ENCODE peak calls at places on chromosomes 3 and 15, in five cellular contexts. M is BJ, B is kidney, U is cardiac fibroblast, C is GM10248. D is an unnamed sample.

GRCh38 chr3:128390867-128391266 is 75.8 kb downstream of the DNAJB8 start:
- DNase-seq in U (no peak), C (no peak), M (no peak), B (no peak), D (no peak)

GRCh38 chr15:42108808-42109207 is 14.4 kb upstream of the PLA2G4D start:
- DNase-seq in U (no peak), M (no peak), C (no peak), B (no peak), D (no peak)

GRCh38 chr15:38490231-38490630 is 36.3 kb downstream of the FAM98B start:
- DNase-seq in C (no peak), U (no peak), M (peak), B (no peak), D (no peak)

GRCh38 chr15:81000626-81001179 is at the start of gene TLNRD1:
- DNase-seq in C (peak), U (peak), B (peak), M (peak), D (peak)

GRCh38 chr15:88399021-88399685 is 68.0 kb downstream of the MRPL46 start:
- DNase-seq in U (no peak), C (no peak), B (no peak), M (no peak), D (no peak)

GRCh38 chr15:29018406-29018805 is 132.6 kb downstream of the APBA2 start:
- DNase-seq in M (no peak), B (no peak), U (no peak), C (no peak), D (no peak)

GRCh38 chr3:37609711-37610110 is 252.0 kb upstream of the CTDSPL start:
- DNase-seq in U (no peak), B (no peak), C (no peak), M (no peak), D (no peak)

GRCh38 chr3:149572796-149573414 is 84.9 kb downstream of the WWTR1 start:
- DNase-seq in U (peak), C (no peak), M (no peak), B (no peak), D (no peak)

GRCh38 chr3:157832588-157832987 is 273.6 kb downstream of the SHOX2 start:
- DNase-seq in B (no peak), M (peak), C (no peak), U (no peak), D (no peak)

GRCh38 chr3:187210555-187211327 is 13.5 kb downstream of the RTP1 start:
- DNase-seq in M (peak), C (no peak), U (peak), B (no peak), D (no peak)

GRCh38 chr15:72118400-72118978 is at the start of gene SENP8:
- DNase-seq in B (no peak), M (no peak), U (no peak), C (peak), D (no peak)

GRCh38 chr15:70308011-70308761 is 210.5 kb upstream of the TLE3 start:
- DNase-seq in U (no peak), C (peak), B (no peak), M (no peak), D (no peak)

GRCh38 chr15:36658321-36658720 is 78.9 kb downstream of the CDIN1 start:
- DNase-seq in C (no peak), B (no peak), U (peak), M (peak), D (no peak)

GRCh38 chr3:3800076-3800448 is 831 bp downstream of the LRRN1 start:
- DNase-seq in M (no peak), B (peak), C (peak), U (no peak), D (peak)

GRCh38 chr15:87599616-87600015 is 656.9 kb downstream of the NTRK3 start:
- DNase-seq in B (no peak), C (no peak), U (peak), M (no peak), D (no peak)

GRCh38 chr3:15207836-15208504 is 1.9 kb downstream of the CAPN7 start:
- DNase-seq in U (no peak), C (no peak), B (no peak), M (no peak), D (no peak)

GRCh38 chr3:13459605-13460340 is 20.3 kb upstream of the HDAC11 start:
- DNase-seq in M (no peak), U (no peak), C (no peak), B (no peak), D (no peak)

GRCh38 chr3:123765475-123766166 is 118.5 kb downstream of the MYLK start:
- DNase-seq in M (no peak), U (peak), B (no peak), C (no peak), D (no peak)

GRCh38 chr3:149174901-149175300 is 45.5 kb downstream of the HPS3 start:
- DNase-seq in C (no peak), B (no peak), M (no peak), U (no peak), D (no peak)

GRCh38 chr15:75712668-75713337 is at the start of gene CSPG4:
- DNase-seq in C (no peak), M (no peak), B (no peak), U (peak), D (peak)

GRCh38 chr3:170228093-170228766 is 6.0 kb downstream of the PRKCI start:
- DNase-seq in C (no peak), U (no peak), B (no peak), M (no peak), D (no peak)

GRCh38 chr3:81572201-81572756 is 189.2 kb downstream of the GBE1 start:
- DNase-seq in B (no peak), U (no peak), M (no peak), C (no peak), D (no peak)

GRCh38 chr3:183698318-183698731 is 728 bp downstream of the YEATS2 start:
- DNase-seq in B (peak), U (peak), M (no peak), C (peak), D (peak)

GRCh38 chr3:14862303-14862660 is 43.5 kb downstream of the FGD5 start:
- DNase-seq in C (no peak), B (no peak), U (no peak), M (no peak), D (no peak)

GRCh38 chr3:31448035-31448881 is 84.5 kb upstream of the STT3B start:
- DNase-seq in U (peak), M (no peak), C (peak), B (no peak), D (no peak)

GRCh38 chr3:171811059-171811912 is 1.0 kb upstream of the PLD1 start:
- DNase-seq in M (peak), C (no peak), U (peak), B (no peak), D (no peak)

GRCh38 chr3:113431811-113432210 is 9.5 kb downstream of the CFAP44 start:
- DNase-seq in U (peak), M (peak), C (no peak), B (no peak), D (no peak)

GRCh38 chr3:170599083-170599482 is 13.2 kb upstream of the SLC7A14 start:
- DNase-seq in M (no peak), B (no peak), U (no peak), C (no peak), D (no peak)

GRCh38 chr3:144643778-144644191 is 672.2 kb downstream of the DIPK2A start:
- DNase-seq in M (no peak), C (no peak), U (peak), B (peak), D (no peak)

GRCh38 chr15:88375234-88375926 is 91.8 kb downstream of the MRPL46 start:
- DNase-seq in B (no peak), C (no peak), U (peak), M (peak), D (peak)

GRCh38 chr15:90101130-90101968 is 919 bp downstream of the IDH2 start:
- DNase-seq in B (peak), M (no peak), U (peak), C (peak), D (peak)

GRCh38 chr15:28994142-28994829 is 108.5 kb downstream of the APBA2 start:
- DNase-seq in U (no peak), M (no peak), B (no peak), C (no peak), D (no peak)

GRCh38 chr3:94794563-94794962 is 731.7 kb downstream of the NSUN3 start:
- DNase-seq in C (no peak), U (no peak), M (no peak), B (no peak), D (no peak)

GRCh38 chr3:13111173-13111873 is 38.1 kb upstream of the IQSEC1 start:
- DNase-seq in B (peak), M (no peak), C (no peak), U (no peak), D (no peak)

GRCh38 chr3:45075821-45076625 is 49.9 kb downstream of the CLEC3B start:
- DNase-seq in U (no peak), C (no peak), M (no peak), B (no peak), D (no peak)

GRCh38 chr3:45081506-45081905 is 55.4 kb downstream of the CLEC3B start:
- DNase-seq in U (no peak), B (no peak), C (no peak), M (no peak), D (no peak)

GRCh38 chr3:45080824-45081223 is 54.7 kb downstream of the CLEC3B start:
- DNase-seq in C (no peak), B (no peak), M (no peak), U (no peak), D (no peak)

GRCh38 chr3:45079715-45080114 is 53.6 kb downstream of the CLEC3B start:
- DNase-seq in U (no peak), M (no peak), C (no peak), B (no peak), D (no peak)

GRCh38 chr3:45078910-45079522 is 52.9 kb downstream of the CLEC3B start:
- DNase-seq in C (no peak), M (no peak), B (no peak), U (peak), D (no peak)
- TF ChIP-seq CTCF in C (no peak), M (no peak), B (no peak), U (peak), D (no peak)

GRCh38 chr15:68252925-68253534 is 23.5 kb upstream of the CLN6 start:
- DNase-seq in C (peak), B (no peak), U (peak), M (no peak), D (no peak)

GRCh38 chr15:68261241-68261640 is 16.3 kb upstream of the FEM1B start:
- DNase-seq in M (no peak), U (no peak), C (no peak), B (no peak), D (no peak)

GRCh38 chr15:68259883-68260282 is 17.7 kb upstream of the FEM1B start:
- DNase-seq in B (no peak), U (no peak), M (no peak), C (no peak), D (no peak)

GRCh38 chr15:68258684-68259083 is 18.9 kb upstream of the FEM1B start:
- DNase-seq in B (no peak), M (no peak), C (no peak), U (no peak), D (no peak)

DNA sequence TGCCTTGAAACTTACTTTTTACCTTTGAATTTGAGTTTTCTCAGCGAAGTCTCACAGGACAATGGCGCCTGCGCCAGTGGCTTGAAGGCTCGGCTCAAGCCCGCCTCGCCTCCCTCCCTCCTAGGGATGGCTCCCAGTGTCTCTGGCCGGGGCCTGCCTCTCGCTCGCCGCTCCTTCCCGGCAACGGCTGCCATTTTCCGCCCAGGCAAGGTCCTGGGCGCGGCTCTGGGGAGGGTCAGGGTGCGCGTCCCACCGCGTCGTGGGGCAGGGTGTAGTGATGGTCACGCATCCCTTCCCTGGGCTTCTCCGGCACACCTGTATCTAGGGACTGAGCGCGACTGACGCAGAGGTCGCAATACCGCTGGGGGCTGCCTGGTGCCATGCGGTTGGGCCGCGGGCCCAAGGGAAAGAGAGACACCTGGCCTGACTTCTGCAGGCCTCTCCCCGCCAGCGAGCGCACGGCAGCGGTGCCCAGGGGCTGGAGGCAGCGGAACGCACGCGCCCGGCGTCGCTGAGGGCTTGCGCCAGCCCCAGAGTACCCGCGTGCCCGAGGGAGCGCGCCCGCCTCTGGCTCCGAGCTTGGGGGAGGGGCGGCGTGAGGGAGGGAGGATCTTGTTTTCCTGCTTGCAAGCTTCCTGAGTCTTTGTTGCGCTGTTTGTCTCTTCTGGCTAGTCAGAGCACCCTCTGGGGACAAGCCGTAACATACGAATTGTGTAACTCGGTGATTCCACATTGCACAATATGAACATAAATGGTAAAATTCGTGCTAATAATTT is 20.7 kb upstream of the FEM1B start:
- DNase-seq in U (peak), C (no peak), M (peak), B (peak), D (peak)
- TF ChIP-seq CTCF in U (no peak), C (no peak), M (peak), B (no peak), D (no peak)

GRCh38 chr3:196740476-196741400 is 1.1 kb downstream of the PAK2 start:
- DNase-seq in C (no peak), U (peak), B (no peak), M (no peak), D (no peak)

GRCh38 chr3:196736670-196737374 is 2.8 kb upstream of the PAK2 start:
- DNase-seq in C (no peak), M (no peak), U (peak), B (no peak), D (no peak)

GRCh38 chr3:196737655-196738054 is 2.0 kb upstream of the PAK2 start:
- DNase-seq in U (no peak), M (no peak), C (no peak), B (no peak), D (no peak)

GRCh38 chr3:196741401-196741761 is 1.7 kb downstream of the PAK2 start:
- DNase-seq in C (no peak), B (no peak), M (no peak), U (no peak), D (no peak)

DNA sequence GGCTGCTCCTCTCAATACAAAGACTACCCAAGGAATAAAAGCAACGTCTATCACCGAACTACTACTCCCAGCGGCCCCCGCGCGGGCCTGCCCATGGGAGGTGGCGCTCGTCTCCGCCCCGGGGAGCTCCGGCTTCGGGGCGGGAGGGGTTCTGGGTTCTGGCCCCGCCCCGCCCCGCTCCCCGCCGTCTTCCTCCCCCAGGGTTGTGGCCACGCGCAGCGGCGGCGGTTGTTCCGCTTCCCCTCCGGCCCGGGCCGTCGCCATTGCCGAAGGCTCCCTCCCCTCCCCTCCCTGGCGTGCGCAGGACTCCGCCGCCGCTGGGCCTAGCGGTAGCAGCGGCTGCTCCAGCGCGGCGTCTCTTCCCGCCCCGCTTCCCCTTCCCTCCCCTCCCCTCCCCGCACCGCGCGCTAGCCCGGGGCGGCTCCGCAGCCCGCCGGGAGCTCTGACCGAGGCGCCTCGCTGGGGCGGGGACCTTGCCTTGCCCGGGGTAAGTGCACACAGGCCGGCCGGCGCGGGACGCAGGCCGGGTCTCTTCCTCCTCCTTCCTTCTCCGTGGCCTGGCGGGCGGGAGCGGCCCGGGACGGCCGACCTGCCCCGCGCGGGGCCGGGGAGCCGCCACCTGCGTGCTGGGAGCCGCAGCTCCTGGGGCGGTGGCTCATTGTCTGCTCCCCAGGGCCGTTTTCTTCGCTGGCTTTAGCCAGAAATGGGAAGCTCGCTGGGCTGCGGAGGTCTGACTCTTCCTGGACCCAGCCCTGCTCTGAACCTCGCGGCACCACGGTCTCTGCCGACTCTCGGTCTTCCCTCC is at the start of gene PAK2:
- DNase-seq in C (peak), M (no peak), B (peak), U (peak), D (peak)
- TF ChIP-seq CTCF in C (no peak), M (no peak), B (peak), U (no peak), D (no peak)

GRCh38 chr3:66499881-66500574 is 794 bp downstream of the LRIG1 start:
- DNase-seq in U (peak), B (peak), C (peak), M (no peak), D (peak)

GRCh38 chr3:66500575-66501482 is at the start of gene LRIG1:
- DNase-seq in B (peak), C (peak), U (peak), M (peak), D (peak)

GRCh38 chr3:66502981-66503380 is 2.2 kb upstream of the LRIG1 start:
- DNase-seq in B (no peak), M (no peak), C (no peak), U (no peak), D (no peak)

GRCh38 chr3:66502267-66502874 is 1.5 kb upstream of the LRIG1 start:
- DNase-seq in B (no peak), U (no peak), M (no peak), C (no peak), D (no peak)

GRCh38 chr3:66501483-66502266 is 853 bp upstream of the LRIG1 start:
- DNase-seq in B (peak), C (no peak), U (no peak), M (no peak), D (no peak)
- TF ChIP-seq CTCF in B (no peak), C (no peak), U (peak), M (peak), D (no peak)

GRCh38 chr3:105367063-105367405 is 325 bp downstream of the ALCAM start:
- DNase-seq in M (no peak), U (no peak), C (peak), B (peak), D (peak)

GRCh38 chr3:105368575-105369500 is 2.1 kb downstream of the ALCAM start:
- DNase-seq in C (peak), M (no peak), U (peak), B (peak), D (peak)

GRCh38 chr3:105365536-105366301 is 990 bp upstream of the ALCAM start:
- DNase-seq in C (no peak), M (no peak), U (peak), B (no peak), D (no peak)

GRCh38 chr3:105366302-105367062 is at the start of gene ALCAM:
- DNase-seq in B (peak), U (peak), C (peak), M (peak), D (peak)

GRCh38 chr3:105367406-105368213 is 901 bp downstream of the ALCAM start:
- DNase-seq in C (peak), U (peak), B (peak), M (no peak), D (peak)
- TF ChIP-seq CTCF in C (no peak), U (no peak), B (no peak), M (peak), D (no peak)

DNA sequence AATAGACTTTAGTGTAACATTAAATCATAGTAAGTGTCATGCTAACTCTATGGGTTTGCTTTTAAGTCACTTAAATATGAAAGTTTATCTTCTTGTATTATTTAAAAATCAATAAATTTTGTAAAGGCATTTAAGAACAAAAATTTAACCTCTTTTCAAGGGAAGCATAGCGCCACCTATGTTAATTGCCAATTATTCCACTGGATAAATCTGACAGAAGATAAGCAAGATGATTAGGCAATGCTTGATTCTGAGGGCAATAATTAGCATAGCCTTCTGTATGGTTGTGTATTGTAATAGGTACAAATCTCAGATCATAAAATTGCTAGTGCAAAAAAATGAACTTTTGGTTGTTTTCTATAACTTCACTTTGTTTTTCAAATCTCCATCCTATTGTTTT is 560.1 kb downstream of the GRM7 start:
- DNase-seq in M (no peak), B (no peak), C (no peak), U (no peak), D (no peak)
- TF ChIP-seq CTCF in M (no peak), B (no peak), C (no peak), U (no peak), D (no peak)

DNA sequence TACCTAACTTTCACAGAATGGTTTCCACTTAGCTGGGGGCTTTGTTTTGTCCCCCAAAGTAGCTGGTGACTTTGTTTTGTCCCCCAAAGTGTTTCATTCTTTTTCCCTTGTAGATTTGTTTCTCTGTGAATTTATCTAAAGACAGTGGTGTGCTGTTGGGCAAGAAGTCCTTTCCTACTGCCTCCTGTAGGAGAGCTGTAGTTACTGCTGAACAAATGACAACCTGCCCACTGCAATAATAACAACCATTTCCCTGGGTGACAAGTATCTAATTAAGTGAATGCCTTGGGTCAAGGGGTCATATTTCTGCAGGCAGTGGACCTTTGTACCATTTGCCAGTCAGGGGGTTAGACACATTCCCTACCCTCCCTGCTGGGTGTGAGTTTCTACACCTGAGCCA is 125.4 kb upstream of the BFSP2 start:
- DNase-seq in U (no peak), M (no peak), C (no peak), B (no peak), D (no peak)
- TF ChIP-seq CTCF in U (no peak), M (no peak), C (no peak), B (no peak), D (no peak)